ENCODE peak calls at places on chromosomes 7 and 10, in five cellular contexts. C is psoas muscle, I is lung, K is IMR-90, X is OCI-LY7. O is an unnamed sample. For H3K4me1, the result is how much of the 10 kb centered on the place peaks cover.

GRCh38 chr10:52883996-52884871 is 111.7 kb upstream of the MBL2 start:
- DNase-seq in C (no peak), I (peak), K (peak), X (peak), O (no peak)

GRCh38 chr7:58086461-58086860 is 636.5 kb downstream of the ZNF716 start:
- DNase-seq in C (peak), I (no peak), K (no peak), X (no peak), O (no peak)

GRCh38 chr7:139915864-139916716 is 87.0 kb downstream of the TBXAS1 start:
- DNase-seq in C (peak), I (peak), K (peak), X (peak), O (peak)

GRCh38 chr10:103693070-103693811 is 162.1 kb downstream of the SH3PXD2A start:
- DNase-seq in C (peak), I (no peak), K (no peak), X (peak), O (no peak)

GRCh38 chr7:90211391-90212148 is at the start of gene STEAP2:
- DNase-seq in C (peak), I (peak), K (peak), X (no peak), O (peak)

GRCh38 chr10:89887406-89887805 is 186.0 kb downstream of the KIF20B start:
- DNase-seq in C (no peak), I (no peak), K (no peak), X (no peak), O (no peak)

GRCh38 chr10:124875596-124875995 is 66.3 kb upstream of the ZRANB1 start:
- DNase-seq in C (no peak), I (no peak), K (peak), X (no peak), O (no peak)

GRCh38 chr10:103786020-103786419 is 69.4 kb downstream of the SH3PXD2A start:
- DNase-seq in C (no peak), I (no peak), K (no peak), X (no peak), O (no peak)

GRCh38 chr7:123998921-123999320 is 33.9 kb downstream of the TMEM229A start:
- DNase-seq in C (no peak), I (no peak), K (no peak), X (no peak), O (no peak)

GRCh38 chr10:32943854-32944661 is 14.0 kb downstream of the ITGB1 start:
- DNase-seq in C (no peak), I (no peak), K (no peak), X (no peak), O (no peak)

GRCh38 chr10:32940321-32941264 is 17.4 kb downstream of the ITGB1 start:
- DNase-seq in C (no peak), I (no peak), K (no peak), X (no peak), O (no peak)

GRCh38 chr10:32941357-32941756 is 16.7 kb downstream of the ITGB1 start:
- DNase-seq in C (no peak), I (no peak), K (no peak), X (no peak), O (no peak)

GRCh38 chr10:32943395-32943794 is 14.6 kb downstream of the ITGB1 start:
- DNase-seq in C (no peak), I (no peak), K (no peak), X (peak), O (no peak)

GRCh38 chr10:32942081-32942480 is 15.9 kb downstream of the ITGB1 start:
- DNase-seq in C (no peak), I (no peak), K (no peak), X (no peak), O (no peak)
- H3K4me1 ChIP-seq in C (half or more), I (under half), K (under half), X (half or more), O (under half)

DNA sequence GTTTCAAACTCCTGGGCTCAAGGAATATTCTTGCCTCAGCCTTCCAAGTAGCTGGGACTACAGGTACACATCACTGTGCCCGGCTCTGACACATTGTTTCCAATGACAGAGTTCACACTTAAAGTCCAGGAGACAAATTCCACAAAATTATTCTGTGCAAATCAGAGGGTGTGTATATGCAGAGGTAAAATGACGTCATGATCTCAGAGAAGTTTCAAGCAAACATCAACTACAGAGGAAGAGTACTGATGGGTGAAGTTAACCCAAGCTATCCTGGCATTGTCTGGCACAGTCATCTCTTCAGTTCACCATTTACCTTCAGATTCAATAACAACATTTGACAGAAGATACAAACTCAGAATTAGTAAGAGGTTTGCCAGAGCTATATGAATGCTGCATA is 388.9 kb downstream of the HPSE2 start:
- DNase-seq in C (no peak), I (no peak), K (no peak), X (no peak), O (no peak)
- H3K27ac ChIP-seq in C (no peak), I (no peak), K (no peak), X (no peak), O (no peak)

GRCh38 chr7:135678612-135679575 is 16.6 kb downstream of the STMP1 start:
- DNase-seq in C (peak), I (peak), K (peak), X (no peak), O (peak)

GRCh38 chr7:135669774-135670173 is 7.5 kb downstream of the STMP1 start:
- DNase-seq in C (no peak), I (no peak), K (no peak), X (no peak), O (no peak)

GRCh38 chr7:135670179-135670578 is 7.9 kb downstream of the STMP1 start:
- DNase-seq in C (no peak), I (no peak), K (peak), X (no peak), O (no peak)

GRCh38 chr7:135672560-135673359 is 10.4 kb downstream of the STMP1 start:
- DNase-seq in C (no peak), I (no peak), K (peak), X (peak), O (no peak)

DNA sequence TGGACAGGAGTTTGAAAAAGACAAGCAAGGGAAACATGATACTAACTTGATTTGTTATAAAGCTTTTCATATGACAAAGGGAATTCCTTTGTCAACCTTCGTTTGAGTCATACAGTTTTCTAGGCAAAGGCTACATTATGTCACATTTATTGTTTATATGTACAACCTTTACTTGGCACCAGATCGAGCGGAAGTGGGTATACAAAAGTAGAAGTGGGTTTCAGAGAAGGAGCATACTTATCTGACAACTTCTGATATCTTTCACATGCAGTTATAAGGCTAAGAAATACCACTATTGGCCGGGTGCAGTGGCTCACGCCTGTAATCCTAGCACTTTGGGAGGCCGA is 11.0 kb downstream of the STMP1 start:
- DNase-seq in C (no peak), I (no peak), K (peak), X (no peak), O (no peak)
- H3K4me3 ChIP-seq in C (no peak), I (no peak), K (no peak), X (no peak), O (no peak)

GRCh38 chr10:14736043-14736442 is 38.7 kb downstream of the FAM107B start:
- DNase-seq in C (no peak), I (no peak), K (no peak), X (peak), O (no peak)
- H3K4me1 ChIP-seq in C (under half), I (under half), K (under half), X (half or more), O (under half)

DNA sequence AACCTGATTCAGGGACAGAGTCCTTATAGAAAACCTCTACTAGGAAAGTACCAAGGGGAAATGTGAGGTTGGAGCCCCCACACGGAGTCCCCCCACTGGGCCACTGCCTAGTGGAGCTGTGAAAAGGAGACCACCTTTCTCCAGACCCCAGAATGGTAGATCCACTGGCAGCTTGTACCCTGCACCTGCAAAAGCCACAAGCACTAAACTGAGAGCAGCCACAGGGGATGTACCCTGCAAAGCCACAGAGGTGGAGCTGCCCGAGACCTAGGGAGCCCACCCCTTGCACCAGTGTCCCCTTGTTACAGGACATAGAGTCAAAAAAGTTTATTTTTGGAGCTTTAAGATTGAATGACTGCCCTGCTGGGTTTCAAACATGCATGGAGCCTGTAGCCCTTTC is 87.2 kb upstream of the KCNMA1 start:
- DNase-seq in C (no peak), I (no peak), K (no peak), X (no peak), O (no peak)
- H3K27ac ChIP-seq in C (no peak), I (no peak), K (no peak), X (no peak), O (no peak)

GRCh38 chr7:18941197-18941596 is 176.2 kb downstream of the TWIST1 start:
- DNase-seq in C (no peak), I (no peak), K (no peak), X (no peak), O (no peak)

GRCh38 chr7:18939771-18940576 is 177.5 kb downstream of the TWIST1 start:
- DNase-seq in C (no peak), I (no peak), K (no peak), X (no peak), O (no peak)

GRCh38 chr7:18936265-18936664 is 181.2 kb downstream of the TWIST1 start:
- DNase-seq in C (no peak), I (no peak), K (peak), X (no peak), O (no peak)

DNA sequence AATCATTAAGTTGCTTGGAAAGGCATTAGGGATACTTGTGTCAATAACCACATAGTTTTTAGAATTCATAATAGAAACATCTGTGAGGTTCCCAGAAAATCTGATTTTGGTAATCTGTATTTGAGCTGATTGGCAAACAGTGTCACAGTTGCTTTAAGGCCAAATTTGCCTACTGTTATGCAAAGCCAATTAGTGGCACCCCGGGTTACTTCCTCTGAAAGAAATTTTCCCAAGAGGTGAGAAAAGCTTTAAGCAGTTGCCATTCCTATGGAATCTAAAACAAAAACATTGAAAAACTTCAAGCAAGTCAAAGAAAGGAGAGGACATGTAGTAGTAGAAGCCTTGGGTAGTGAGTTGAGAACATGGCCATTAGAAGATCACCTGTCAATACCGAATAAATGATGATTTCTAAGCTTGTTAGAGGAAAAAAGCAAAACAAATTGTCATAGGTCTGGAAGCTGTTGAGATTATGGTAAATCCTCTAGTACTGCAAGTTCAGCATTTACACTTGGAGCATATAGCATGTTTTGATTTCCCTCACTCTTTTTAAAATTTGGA is 176.8 kb downstream of the TWIST1 start:
- DNase-seq in C (no peak), I (no peak), K (no peak), X (no peak), O (no peak)
- H3K4me3 ChIP-seq in C (no peak), I (no peak), K (no peak), X (no peak), O (no peak)

GRCh38 chr10:96577037-96577436 is 9.8 kb downstream of the TM9SF3 start:
- DNase-seq in C (no peak), I (no peak), K (no peak), X (no peak), O (no peak)
- H3K4me1 ChIP-seq in C (half or more), I (under half), K (under half), X (under half), O (under half)